ENCODE peak calls at places on chromosomes 2 and 18, in five cellular contexts. One of them, this sample, is unnamed.

GRCh38 chr2:230162981-230163380 is 56.8 kb downstream of the SP110 start:
- DNase-seq in foreskin fibroblast: no peak
- DNase-seq in T-helper 2 cell: no peak
- DNase-seq in hippocampal formation: no peak
- DNase-seq in ELR: no peak
- DNase-seq in this sample: no peak

GRCh38 chr2:24710806-24711205 is 82.4 kb downstream of the PTRHD1 start:
- DNase-seq in T-helper 2 cell: no peak
- DNase-seq in ELR: no peak
- DNase-seq in foreskin fibroblast: no peak
- DNase-seq in hippocampal formation: no peak
- DNase-seq in this sample: no peak

GRCh38 chr2:186423481-186423880 is 62.6 kb upstream of the ZC3H15 start:
- DNase-seq in foreskin fibroblast: no peak
- DNase-seq in hippocampal formation: no peak
- DNase-seq in ELR: no peak
- DNase-seq in T-helper 2 cell: no peak
- DNase-seq in this sample: no peak

GRCh38 chr2:217289909-217290283 is 430.0 kb upstream of the TNP1 start:
- DNase-seq in foreskin fibroblast: peak
- DNase-seq in T-helper 2 cell: no peak
- DNase-seq in ELR: peak
- DNase-seq in hippocampal formation: no peak
- DNase-seq in this sample: no peak

GRCh38 chr2:84906900-84907714 is 1.7 kb downstream of the TMSB10 start:
- DNase-seq in ELR: peak
- DNase-seq in T-helper 2 cell: peak
- DNase-seq in foreskin fibroblast: peak
- DNase-seq in hippocampal formation: no peak
- DNase-seq in this sample: peak

GRCh38 chr2:85539361-85540130 is 578 bp downstream of the MAT2A start:
- DNase-seq in ELR: peak
- DNase-seq in hippocampal formation: peak
- DNase-seq in foreskin fibroblast: peak
- DNase-seq in T-helper 2 cell: peak
- DNase-seq in this sample: peak

GRCh38 chr2:241553981-241554380 is 4.6 kb upstream of the BOK start:
- DNase-seq in T-helper 2 cell: no peak
- DNase-seq in hippocampal formation: no peak
- DNase-seq in ELR: no peak
- DNase-seq in foreskin fibroblast: no peak
- DNase-seq in this sample: no peak

GRCh38 chr2:110789706-110790105 is 57.3 kb downstream of the ACOXL start:
- DNase-seq in hippocampal formation: no peak
- DNase-seq in T-helper 2 cell: no peak
- DNase-seq in ELR: no peak
- DNase-seq in foreskin fibroblast: no peak
- DNase-seq in this sample: no peak

GRCh38 chr2:45300026-45300750 is 290.9 kb upstream of the SIX2 start:
- DNase-seq in foreskin fibroblast: peak
- DNase-seq in hippocampal formation: no peak
- DNase-seq in ELR: no peak
- DNase-seq in T-helper 2 cell: no peak
- DNase-seq in this sample: no peak

GRCh38 chr2:105977212-105977611 is 216.9 kb downstream of the UXS1 start:
- DNase-seq in T-helper 2 cell: no peak
- DNase-seq in hippocampal formation: no peak
- DNase-seq in foreskin fibroblast: peak
- DNase-seq in ELR: peak
- DNase-seq in this sample: peak

GRCh38 chr18:10374615-10375295 is 79.7 kb upstream of the APCDD1 start:
- DNase-seq in foreskin fibroblast: peak
- DNase-seq in ELR: peak
- DNase-seq in hippocampal formation: no peak
- DNase-seq in T-helper 2 cell: no peak
- DNase-seq in this sample: peak

GRCh38 chr2:203693242-203693879 is 13.1 kb upstream of the CD28 start:
- DNase-seq in T-helper 2 cell: no peak
- DNase-seq in foreskin fibroblast: no peak
- DNase-seq in hippocampal formation: no peak
- DNase-seq in ELR: no peak
- DNase-seq in this sample: no peak

GRCh38 chr2:214533511-214533910 is 122.7 kb downstream of the VWC2L start:
- DNase-seq in ELR: peak
- DNase-seq in hippocampal formation: no peak
- DNase-seq in foreskin fibroblast: no peak
- DNase-seq in T-helper 2 cell: no peak
- DNase-seq in this sample: peak

GRCh38 chr2:237585590-237586221 is 4.8 kb downstream of the RAB17 start:
- DNase-seq in foreskin fibroblast: no peak
- DNase-seq in T-helper 2 cell: no peak
- DNase-seq in hippocampal formation: no peak
- DNase-seq in ELR: no peak
- DNase-seq in this sample: no peak

GRCh38 chr2:84055816-84056215 is 403.3 kb downstream of the SUCLG1 start:
- DNase-seq in T-helper 2 cell: no peak
- DNase-seq in hippocampal formation: no peak
- DNase-seq in ELR: no peak
- DNase-seq in foreskin fibroblast: no peak
- DNase-seq in this sample: no peak

GRCh38 chr2:47842846-47843245 is 59.9 kb downstream of the MSH6 start:
- DNase-seq in hippocampal formation: no peak
- DNase-seq in foreskin fibroblast: no peak
- DNase-seq in T-helper 2 cell: no peak
- DNase-seq in ELR: no peak
- DNase-seq in this sample: no peak

GRCh38 chr2:202148515-202149154 is 75.6 kb downstream of the KIAA2012 start:
- DNase-seq in ELR: no peak
- DNase-seq in hippocampal formation: no peak
- DNase-seq in foreskin fibroblast: no peak
- DNase-seq in T-helper 2 cell: no peak
- DNase-seq in this sample: no peak

GRCh38 chr2:74530239-74531161 is 767 bp downstream of the HTRA2 start:
- DNase-seq in ELR: peak
- DNase-seq in hippocampal formation: no peak
- DNase-seq in T-helper 2 cell: peak
- DNase-seq in foreskin fibroblast: peak
- DNase-seq in this sample: peak

GRCh38 chr2:219664958-219665357 is 37.5 kb downstream of the SLC4A3 start:
- DNase-seq in foreskin fibroblast: peak
- DNase-seq in ELR: no peak
- DNase-seq in T-helper 2 cell: no peak
- DNase-seq in hippocampal formation: no peak
- DNase-seq in this sample: peak

GRCh38 chr2:240585101-240585500 is 1.4 kb upstream of the CAPN10 start:
- DNase-seq in ELR: no peak
- DNase-seq in hippocampal formation: no peak
- DNase-seq in foreskin fibroblast: no peak
- DNase-seq in T-helper 2 cell: no peak
- DNase-seq in this sample: no peak

GRCh38 chr2:177822941-177823340 is 249.6 kb downstream of the PDE11A start:
- DNase-seq in hippocampal formation: no peak
- DNase-seq in ELR: no peak
- DNase-seq in foreskin fibroblast: no peak
- DNase-seq in T-helper 2 cell: no peak
- DNase-seq in this sample: no peak

GRCh38 chr2:150013011-150013410 is 425.4 kb upstream of the MMADHC start:
- DNase-seq in foreskin fibroblast: no peak
- DNase-seq in T-helper 2 cell: no peak
- DNase-seq in ELR: no peak
- DNase-seq in hippocampal formation: no peak
- DNase-seq in this sample: no peak

GRCh38 chr2:55887351-55887750 is 36.2 kb downstream of the EFEMP1 start:
- DNase-seq in hippocampal formation: no peak
- DNase-seq in ELR: no peak
- DNase-seq in foreskin fibroblast: peak
- DNase-seq in T-helper 2 cell: no peak
- DNase-seq in this sample: no peak

GRCh38 chr2:170461875-170462274 is 253.3 kb upstream of the SP5 start:
- DNase-seq in T-helper 2 cell: no peak
- DNase-seq in foreskin fibroblast: no peak
- DNase-seq in ELR: no peak
- DNase-seq in hippocampal formation: no peak
- DNase-seq in this sample: no peak

GRCh38 chr2:26477911-26478253 is at the start of gene OTOF:
- DNase-seq in T-helper 2 cell: no peak
- DNase-seq in foreskin fibroblast: peak
- DNase-seq in hippocampal formation: no peak
- DNase-seq in ELR: peak
- DNase-seq in this sample: peak

This sample was measured in AG08395.